ENCODE peak calls at places on chromosomes 4 and X, in seven cellular contexts. One of them, this sample, is unnamed.

GRCh38 chr4:166386491-166387367 is 513.7 kb downstream of the TLL1 start:
- DNase-seq in CD8-positive, alpha-beta T cell: no peak
- DNase-seq in adrenal gland: no peak
- DNase-seq in ascending aorta: no peak
- DNase-seq in upper lobe of right lung: no peak
- DNase-seq in HFF-Myc: no peak
- DNase-seq in body of pancreas: no peak
- DNase-seq in this sample: no peak

GRCh38 chr4:168408620-168409019 is 71.7 kb downstream of the DDX60L start:
- DNase-seq in body of pancreas: peak; percentile 55
- DNase-seq in upper lobe of right lung: no peak
- DNase-seq in ascending aorta: no peak
- DNase-seq in CD8-positive, alpha-beta T cell: no peak
- DNase-seq in HFF-Myc: peak; percentile 97
- DNase-seq in adrenal gland: peak; percentile 63
- DNase-seq in this sample: peak; percentile 88

GRCh38 chrX:47497274-47497673 is 14.3 kb upstream of the ZNF41 start:
- DNase-seq in CD8-positive, alpha-beta T cell: no peak
- DNase-seq in body of pancreas: no peak
- DNase-seq in ascending aorta: no peak
- DNase-seq in adrenal gland: no peak
- DNase-seq in HFF-Myc: no peak
- DNase-seq in upper lobe of right lung: no peak
- DNase-seq in this sample: no peak

GRCh38 chr4:176492648-176493302 is 173.0 kb downstream of the SPCS3 start:
- DNase-seq in HFF-Myc: no peak
- DNase-seq in upper lobe of right lung: no peak
- DNase-seq in CD8-positive, alpha-beta T cell: no peak
- DNase-seq in body of pancreas: no peak
- DNase-seq in ascending aorta: no peak
- DNase-seq in adrenal gland: no peak
- DNase-seq in this sample: peak; percentile 36

GRCh38 chr4:25667931-25668557 is 12.4 kb downstream of the SLC34A2 start:
- DNase-seq in adrenal gland: no peak
- DNase-seq in CD8-positive, alpha-beta T cell: no peak
- DNase-seq in ascending aorta: no peak
- DNase-seq in body of pancreas: no peak
- DNase-seq in HFF-Myc: no peak
- DNase-seq in upper lobe of right lung: peak; percentile 40
- DNase-seq in this sample: no peak

GRCh38 chrX:42392846-42393245 is 385.1 kb downstream of the PPP1R2C start:
- DNase-seq in HFF-Myc: no peak
- DNase-seq in CD8-positive, alpha-beta T cell: no peak
- DNase-seq in ascending aorta: no peak
- DNase-seq in body of pancreas: no peak
- DNase-seq in adrenal gland: no peak
- DNase-seq in upper lobe of right lung: no peak
- DNase-seq in this sample: no peak

GRCh38 chrX:41512394-41512793 is 65.3 kb downstream of the NYX start:
- DNase-seq in HFF-Myc: no peak
- DNase-seq in adrenal gland: no peak
- DNase-seq in CD8-positive, alpha-beta T cell: no peak
- DNase-seq in body of pancreas: no peak
- DNase-seq in upper lobe of right lung: no peak
- DNase-seq in ascending aorta: no peak
- DNase-seq in this sample: no peak

GRCh38 chrX:12954376-12954775 is 20.5 kb upstream of the TMSB4X start:
- DNase-seq in adrenal gland: no peak
- DNase-seq in HFF-Myc: no peak
- DNase-seq in CD8-positive, alpha-beta T cell: no peak
- DNase-seq in ascending aorta: no peak
- DNase-seq in upper lobe of right lung: no peak
- DNase-seq in body of pancreas: no peak
- DNase-seq in this sample: no peak

GRCh38 chr4:1396806-1397455 is 9.3 kb downstream of the NKX1-1 start:
- DNase-seq in HFF-Myc: no peak
- DNase-seq in body of pancreas: no peak
- DNase-seq in adrenal gland: no peak
- DNase-seq in CD8-positive, alpha-beta T cell: no peak
- DNase-seq in ascending aorta: no peak
- DNase-seq in upper lobe of right lung: peak; percentile 25
- DNase-seq in this sample: no peak

GRCh38 chr4:101306225-101306624 is 41.1 kb downstream of the PPP3CA start:
- DNase-seq in ascending aorta: no peak
- DNase-seq in CD8-positive, alpha-beta T cell: no peak
- DNase-seq in adrenal gland: no peak
- DNase-seq in HFF-Myc: no peak
- DNase-seq in upper lobe of right lung: peak; percentile 66
- DNase-seq in body of pancreas: no peak
- DNase-seq in this sample: no peak

GRCh38 chr4:8277356-8278008 is 7.9 kb downstream of the HTRA3 start:
- DNase-seq in body of pancreas: no peak
- DNase-seq in HFF-Myc: no peak
- DNase-seq in ascending aorta: no peak
- DNase-seq in CD8-positive, alpha-beta T cell: no peak
- DNase-seq in adrenal gland: no peak
- DNase-seq in upper lobe of right lung: peak; percentile 53
- DNase-seq in this sample: no peak

GRCh38 chr4:163680390-163681098 is 186.1 kb downstream of the TMA16 start:
- DNase-seq in adrenal gland: no peak
- DNase-seq in ascending aorta: no peak
- DNase-seq in CD8-positive, alpha-beta T cell: no peak
- DNase-seq in body of pancreas: no peak
- DNase-seq in upper lobe of right lung: no peak
- DNase-seq in HFF-Myc: no peak
- DNase-seq in this sample: no peak

GRCh38 chr4:163679189-163679588 is 184.7 kb downstream of the TMA16 start:
- DNase-seq in adrenal gland: peak; percentile 7
- DNase-seq in ascending aorta: no peak
- DNase-seq in body of pancreas: no peak
- DNase-seq in CD8-positive, alpha-beta T cell: no peak
- DNase-seq in upper lobe of right lung: no peak
- DNase-seq in HFF-Myc: no peak
- DNase-seq in this sample: no peak

DNA sequence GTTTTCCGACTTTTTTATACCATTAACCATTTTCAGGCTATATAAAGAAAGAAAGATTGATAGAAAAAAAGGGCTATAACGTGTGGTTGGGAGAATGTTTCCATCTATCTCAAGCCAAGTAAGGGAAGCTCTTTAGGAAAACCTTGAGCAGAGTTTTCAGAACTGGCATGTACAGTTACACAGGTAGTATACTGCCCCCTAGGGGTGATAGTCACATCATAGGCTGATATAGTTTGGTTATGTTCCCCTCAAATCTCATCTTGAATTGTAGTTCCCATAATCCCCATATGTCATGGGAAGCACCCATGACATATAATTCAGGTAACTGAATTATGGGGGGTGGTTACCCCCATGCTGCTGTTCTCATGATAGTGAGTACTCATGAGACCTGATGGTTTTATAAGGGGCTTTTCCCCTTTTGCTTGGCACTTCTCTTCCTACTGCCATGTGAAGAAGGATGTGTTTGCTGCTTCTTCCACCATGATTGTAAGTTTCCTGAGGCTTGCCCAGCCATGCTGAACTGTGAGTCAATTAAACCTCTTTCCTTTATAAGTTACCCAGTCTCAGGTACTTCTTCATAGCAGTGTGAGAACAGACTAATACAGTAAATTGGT is 186.8 kb downstream of the TMA16 start:
- DNase-seq in CD8-positive, alpha-beta T cell: peak; percentile 37
- DNase-seq in body of pancreas: peak; percentile 54
- DNase-seq in upper lobe of right lung: no peak
- DNase-seq in adrenal gland: peak; percentile 38
- DNase-seq in HFF-Myc: no peak
- DNase-seq in ascending aorta: no peak
- DNase-seq in this sample: no peak
- TF ChIP-seq CTCF in CD8-positive, alpha-beta T cell: peak; percentile 74
- TF ChIP-seq CTCF in body of pancreas: peak; percentile 37
- TF ChIP-seq CTCF in upper lobe of right lung: peak; percentile 73
- TF ChIP-seq CTCF in adrenal gland: peak; percentile 58
- TF ChIP-seq CTCF in HFF-Myc: peak; percentile 23
- TF ChIP-seq CTCF in ascending aorta: no peak
- TF ChIP-seq CTCF in this sample: peak; percentile 69

GRCh38 chr4:53994382-53994781 is 70.0 kb downstream of the CHIC2 start:
- DNase-seq in adrenal gland: no peak
- DNase-seq in body of pancreas: peak; percentile 12
- DNase-seq in CD8-positive, alpha-beta T cell: no peak
- DNase-seq in ascending aorta: no peak
- DNase-seq in HFF-Myc: no peak
- DNase-seq in upper lobe of right lung: no peak
- DNase-seq in this sample: no peak
- H3K4me3 ChIP-seq in adrenal gland: no peak overlapping the region
- H3K4me3 ChIP-seq in body of pancreas: no peak overlapping the region
- H3K4me3 ChIP-seq in CD8-positive, alpha-beta T cell: no peak overlapping the region
- H3K4me3 ChIP-seq in ascending aorta: no peak overlapping the region
- H3K4me3 ChIP-seq in HFF-Myc: no peak overlapping the region
- H3K4me3 ChIP-seq in upper lobe of right lung: no peak overlapping the region
- H3K4me3 ChIP-seq in this sample: no peak overlapping the region

GRCh38 chr4:178090640-178091411 is 648.6 kb upstream of the AGA start:
- DNase-seq in CD8-positive, alpha-beta T cell: no peak
- DNase-seq in upper lobe of right lung: no peak
- DNase-seq in adrenal gland: no peak
- DNase-seq in body of pancreas: no peak
- DNase-seq in HFF-Myc: no peak
- DNase-seq in ascending aorta: no peak
- DNase-seq in this sample: no peak
- TF ChIP-seq CTCF in CD8-positive, alpha-beta T cell: no peak
- TF ChIP-seq CTCF in upper lobe of right lung: no peak
- TF ChIP-seq CTCF in adrenal gland: no peak
- TF ChIP-seq CTCF in body of pancreas: no peak
- TF ChIP-seq CTCF in HFF-Myc: no peak
- TF ChIP-seq CTCF in ascending aorta: no peak
- TF ChIP-seq CTCF in this sample: no peak

GRCh38 chrX:149629730-149630387 is 1.7 kb downstream of the TMEM185A start:
- DNase-seq in adrenal gland: no peak
- DNase-seq in ascending aorta: no peak
- DNase-seq in upper lobe of right lung: no peak
- DNase-seq in body of pancreas: no peak
- DNase-seq in CD8-positive, alpha-beta T cell: no peak
- DNase-seq in HFF-Myc: no peak
- DNase-seq in this sample: no peak
- H3K4me3 ChIP-seq in adrenal gland: no peak overlapping the region
- H3K4me3 ChIP-seq in ascending aorta: peak overlapping the region; percentile 85
- H3K4me3 ChIP-seq in upper lobe of right lung: no peak overlapping the region
- H3K4me3 ChIP-seq in body of pancreas: no peak overlapping the region
- H3K4me3 ChIP-seq in CD8-positive, alpha-beta T cell: no peak overlapping the region
- H3K4me3 ChIP-seq in HFF-Myc: peak overlapping the region; percentile 54
- H3K4me3 ChIP-seq in this sample: peak overlapping the region; percentile 67

DNA sequence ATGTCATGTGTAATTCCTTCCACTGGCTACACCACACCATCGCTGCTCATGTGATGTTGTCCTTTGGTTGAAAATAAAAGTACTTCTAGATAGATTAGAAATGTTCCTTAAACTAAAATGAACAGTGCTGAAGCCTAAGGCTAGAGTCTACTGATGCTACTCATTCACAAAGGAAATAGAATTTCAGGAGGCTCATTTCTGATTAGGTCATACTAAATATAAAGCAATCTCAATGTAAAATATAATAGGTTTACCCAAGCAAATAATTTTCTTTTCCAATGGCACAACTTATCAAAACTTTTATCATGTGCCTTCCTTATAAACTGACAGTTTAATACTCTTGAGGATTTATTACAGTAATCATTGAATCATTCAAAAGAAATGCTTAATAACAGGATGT is 130.9 kb upstream of the DKK2 start:
- DNase-seq in HFF-Myc: no peak
- DNase-seq in body of pancreas: no peak
- DNase-seq in upper lobe of right lung: no peak
- DNase-seq in CD8-positive, alpha-beta T cell: no peak
- DNase-seq in adrenal gland: no peak
- DNase-seq in ascending aorta: no peak
- DNase-seq in this sample: no peak
- TF ChIP-seq CTCF in HFF-Myc: peak; percentile 11
- TF ChIP-seq CTCF in body of pancreas: no peak
- TF ChIP-seq CTCF in upper lobe of right lung: no peak
- TF ChIP-seq CTCF in CD8-positive, alpha-beta T cell: no peak
- TF ChIP-seq CTCF in adrenal gland: no peak
- TF ChIP-seq CTCF in ascending aorta: no peak
- TF ChIP-seq CTCF in this sample: no peak

DNA sequence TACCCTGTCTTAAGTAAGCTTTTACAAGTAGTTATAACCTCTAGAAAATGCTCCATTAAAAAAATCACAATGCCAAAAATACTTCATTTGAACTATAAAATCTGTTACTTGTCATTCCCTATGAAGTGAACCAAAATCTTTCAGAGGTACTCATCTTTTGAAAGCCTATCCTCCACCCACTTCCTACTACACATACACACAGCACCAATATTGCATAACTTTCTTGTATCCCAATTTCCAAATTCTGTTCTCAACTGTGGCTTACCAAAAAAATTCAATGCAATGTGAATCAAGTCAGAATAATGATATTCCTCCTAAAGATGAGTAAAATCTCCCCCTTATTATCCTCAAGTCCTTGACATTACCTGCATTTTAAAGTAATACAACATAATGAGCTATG is 15.9 kb downstream of the DHX15 start:
- DNase-seq in HFF-Myc: no peak
- DNase-seq in ascending aorta: no peak
- DNase-seq in adrenal gland: no peak
- DNase-seq in body of pancreas: no peak
- DNase-seq in upper lobe of right lung: no peak
- DNase-seq in CD8-positive, alpha-beta T cell: no peak
- DNase-seq in this sample: no peak
- H3K4me3 ChIP-seq in HFF-Myc: no peak overlapping the region
- H3K4me3 ChIP-seq in ascending aorta: no peak overlapping the region
- H3K4me3 ChIP-seq in adrenal gland: no peak overlapping the region
- H3K4me3 ChIP-seq in body of pancreas: no peak overlapping the region
- H3K4me3 ChIP-seq in upper lobe of right lung: no peak overlapping the region
- H3K4me3 ChIP-seq in CD8-positive, alpha-beta T cell: no peak overlapping the region
- H3K4me3 ChIP-seq in this sample: no peak overlapping the region

DNA sequence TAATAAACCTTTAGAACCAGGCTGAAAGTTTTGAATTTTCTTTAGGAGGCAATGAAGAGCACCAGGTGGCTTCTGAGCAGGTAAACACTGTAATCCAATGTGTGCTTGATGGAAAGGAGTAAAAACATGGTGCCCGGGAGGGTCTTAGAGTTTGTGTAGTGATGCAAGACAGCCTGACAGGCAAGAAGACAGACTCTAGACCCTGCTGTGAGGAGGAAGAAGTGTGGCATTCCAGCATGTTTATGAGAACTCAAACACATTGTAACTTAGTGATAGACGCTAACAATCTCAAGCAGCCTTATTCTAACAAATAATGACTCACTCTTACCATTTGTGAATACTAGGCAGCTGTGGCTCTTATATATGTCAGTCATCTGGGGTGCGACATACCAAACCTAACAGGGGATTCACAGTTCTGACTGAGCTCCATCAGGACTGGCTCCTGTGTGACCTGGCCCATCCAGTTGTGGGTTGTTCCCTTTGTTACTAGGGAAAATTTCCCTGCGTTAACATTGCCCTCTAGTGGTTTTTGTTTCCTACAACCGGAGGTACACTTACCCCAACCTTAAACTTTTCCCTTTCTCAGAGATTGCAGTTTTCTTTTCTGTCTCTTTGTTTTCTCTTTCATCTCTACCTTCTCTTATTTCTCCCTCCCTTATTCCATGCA is 53.8 kb downstream of the VSIG4 start:
- DNase-seq in CD8-positive, alpha-beta T cell: peak; percentile 39
- DNase-seq in HFF-Myc: peak; percentile 10
- DNase-seq in ascending aorta: no peak
- DNase-seq in body of pancreas: peak; percentile 25
- DNase-seq in upper lobe of right lung: no peak
- DNase-seq in adrenal gland: peak; percentile 26
- DNase-seq in this sample: no peak
- TF ChIP-seq CTCF in CD8-positive, alpha-beta T cell: peak; percentile 47
- TF ChIP-seq CTCF in HFF-Myc: peak; percentile 37
- TF ChIP-seq CTCF in ascending aorta: peak; percentile 12
- TF ChIP-seq CTCF in body of pancreas: peak; percentile 47
- TF ChIP-seq CTCF in upper lobe of right lung: peak; percentile 53
- TF ChIP-seq CTCF in adrenal gland: peak; percentile 64
- TF ChIP-seq CTCF in this sample: peak; percentile 59

GRCh38 chrX:38163193-38163592 is 57.5 kb downstream of the SRPX start:
- DNase-seq in ascending aorta: no peak
- DNase-seq in adrenal gland: no peak
- DNase-seq in CD8-positive, alpha-beta T cell: no peak
- DNase-seq in upper lobe of right lung: no peak
- DNase-seq in HFF-Myc: no peak
- DNase-seq in body of pancreas: no peak
- DNase-seq in this sample: no peak
- H3K4me3 ChIP-seq in ascending aorta: no peak overlapping the region
- H3K4me3 ChIP-seq in adrenal gland: no peak overlapping the region
- H3K4me3 ChIP-seq in CD8-positive, alpha-beta T cell: no peak overlapping the region
- H3K4me3 ChIP-seq in upper lobe of right lung: no peak overlapping the region
- H3K4me3 ChIP-seq in HFF-Myc: no peak overlapping the region
- H3K4me3 ChIP-seq in body of pancreas: no peak overlapping the region
- H3K4me3 ChIP-seq in this sample: no peak overlapping the region

This sample was measured in epithelial cell of proximal tubule.